ENCODE peak calls at places on chromosomes 1 and 21, in seven cellular contexts. C is HCT116, J is tibial nerve, G is GM20000, W is adrenal gland, Z is colonic mucosa, X is transverse colon. P is an unnamed sample.

GRCh38 chr21:36627242-36627641 is 71.7 kb upstream of the SIM2 start:
- DNase-seq in C (no peak), J (no peak), G (no peak), W (no peak), Z (no peak), X (no peak), P (no peak)

GRCh38 chr1:91842056-91842455 is 43.9 kb downstream of the TGFBR3 start:
- DNase-seq in C (no peak), J (no peak), G (no peak), W (no peak), Z (no peak), X (no peak), P (no peak)

GRCh38 chr1:184062640-184063280 is 11.2 kb downstream of the TSEN15 start:
- DNase-seq in C (no peak), J (no peak), G (no peak), W (no peak), Z (no peak), X (no peak), P (no peak)

GRCh38 chr1:12052997-12053686 is 10.0 kb upstream of the TNFRSF8 start:
- DNase-seq in C (no peak), J (no peak), G (no peak), W (peak; percentile 61), Z (no peak), X (no peak), P (no peak)

GRCh38 chr1:47477595-47478080 is 39.8 kb downstream of the FOXD2 start:
- DNase-seq in C (no peak), J (no peak), G (no peak), W (no peak), Z (peak; percentile 90), X (peak; percentile 75), P (no peak)

GRCh38 chr1:17564458-17565393 is 25.2 kb downstream of the ARHGEF10L start:
- DNase-seq in C (no peak), J (no peak), G (no peak), W (no peak), Z (peak; percentile 70), X (peak; percentile 70), P (no peak)

GRCh38 chr1:230610589-230610988 is 31.7 kb upstream of the COG2 start:
- DNase-seq in C (no peak), J (no peak), G (no peak), W (no peak), Z (no peak), X (no peak), P (no peak)

GRCh38 chr21:36989699-36990507 is 16.6 kb upstream of the RIPPLY3 start:
- DNase-seq in C (peak; percentile 81), J (peak; percentile 80), G (peak; percentile 98), W (peak; percentile 94), Z (peak; percentile 91), X (peak; percentile 95), P (peak; percentile 88)

GRCh38 chr1:9101510-9102146 is 27.3 kb downstream of the GPR157 start:
- DNase-seq in C (peak; percentile 19), J (peak; percentile 51), G (peak; percentile 78), W (peak; percentile 66), Z (peak; percentile 52), X (peak; percentile 52), P (peak; percentile 54)

GRCh38 chr21:25428537-25428936 is 178.7 kb downstream of the MRPL39 start:
- DNase-seq in C (no peak), J (no peak), G (no peak), W (no peak), Z (no peak), X (no peak), P (no peak)

GRCh38 chr1:9343269-9343668 is 50.6 kb downstream of the SPSB1 start:
- DNase-seq in C (no peak), J (no peak), G (no peak), W (no peak), Z (no peak), X (no peak), P (no peak)

GRCh38 chr1:230130172-230130944 is 63.3 kb downstream of the GALNT2 start:
- DNase-seq in C (no peak), J (no peak), G (no peak), W (no peak), Z (no peak), X (no peak), P (no peak)

GRCh38 chr1:96360036-96360795 is 361.4 kb upstream of the PTBP2 start:
- DNase-seq in C (no peak), J (no peak), G (no peak), W (no peak), Z (no peak), X (no peak), P (no peak)

GRCh38 chr1:35717911-35718476 is 690 bp downstream of the C1orf216 start:
- DNase-seq in C (peak; percentile 13), J (peak; percentile 56), G (no peak), W (peak; percentile 76), Z (peak; percentile 58), X (peak; percentile 45), P (no peak)

GRCh38 chr1:49297783-49298182 is 521.1 kb upstream of the BEND5 start:
- DNase-seq in C (no peak), J (no peak), G (no peak), W (no peak), Z (no peak), X (no peak), P (no peak)

GRCh38 chr1:32486463-32487113 is 21.7 kb downstream of the ZBTB8B start:
- DNase-seq in C (no peak), J (no peak), G (no peak), W (no peak), Z (no peak), X (peak; percentile 33), P (no peak)

DNA sequence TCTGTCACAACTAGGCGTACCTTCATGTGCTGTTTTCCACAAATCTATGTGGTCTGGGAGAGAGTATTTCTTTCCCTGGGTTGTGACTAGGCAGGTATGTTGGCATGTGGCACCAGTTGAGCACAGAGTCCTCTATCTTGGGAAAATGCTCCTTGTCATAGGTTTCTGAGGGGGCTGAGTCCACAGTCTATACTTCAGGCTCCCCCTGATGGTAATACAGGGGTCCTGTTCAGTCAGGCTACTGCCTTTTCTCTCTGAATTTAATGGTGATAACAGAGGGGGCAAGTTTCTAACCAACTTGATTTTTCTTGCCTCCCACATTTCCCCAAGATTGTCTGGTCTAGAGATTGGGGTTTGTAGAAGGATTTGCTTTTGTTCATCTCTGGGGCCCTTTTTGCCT is 35.8 kb downstream of the VANGL1 start:
- DNase-seq in C (no peak), J (no peak), G (peak; percentile 21), W (no peak), Z (no peak), X (no peak), P (no peak)
- TF ChIP-seq CTCF in C (no peak), J (no peak), G (no peak), W (no peak), Z (no peak), X (no peak), P (no peak)

GRCh38 chr21:45868086-45868485 is 113.5 kb upstream of the COL6A1 start:
- DNase-seq in C (no peak), J (no peak), G (no peak), W (no peak), Z (no peak), X (no peak), P (no peak)

GRCh38 chr21:45867671-45868081 is 113.9 kb upstream of the COL6A1 start:
- DNase-seq in C (no peak), J (no peak), G (no peak), W (peak; percentile 33), Z (no peak), X (no peak), P (no peak)

GRCh38 chr21:45866473-45867010 is 115.0 kb upstream of the COL6A1 start:
- DNase-seq in C (no peak), J (no peak), G (no peak), W (peak; percentile 24), Z (no peak), X (no peak), P (no peak)

GRCh38 chr21:45868488-45868887 is 113.1 kb upstream of the COL6A1 start:
- DNase-seq in C (no peak), J (no peak), G (no peak), W (no peak), Z (no peak), X (no peak), P (no peak)

GRCh38 chr21:45867041-45867630 is 114.4 kb upstream of the COL6A1 start:
- DNase-seq in C (no peak), J (no peak), G (no peak), W (peak; percentile 36), Z (no peak), X (no peak), P (no peak)
- TF ChIP-seq CTCF in C (no peak), J (no peak), G (no peak), W (no peak), Z (no peak), X (no peak), P (no peak)

DNA sequence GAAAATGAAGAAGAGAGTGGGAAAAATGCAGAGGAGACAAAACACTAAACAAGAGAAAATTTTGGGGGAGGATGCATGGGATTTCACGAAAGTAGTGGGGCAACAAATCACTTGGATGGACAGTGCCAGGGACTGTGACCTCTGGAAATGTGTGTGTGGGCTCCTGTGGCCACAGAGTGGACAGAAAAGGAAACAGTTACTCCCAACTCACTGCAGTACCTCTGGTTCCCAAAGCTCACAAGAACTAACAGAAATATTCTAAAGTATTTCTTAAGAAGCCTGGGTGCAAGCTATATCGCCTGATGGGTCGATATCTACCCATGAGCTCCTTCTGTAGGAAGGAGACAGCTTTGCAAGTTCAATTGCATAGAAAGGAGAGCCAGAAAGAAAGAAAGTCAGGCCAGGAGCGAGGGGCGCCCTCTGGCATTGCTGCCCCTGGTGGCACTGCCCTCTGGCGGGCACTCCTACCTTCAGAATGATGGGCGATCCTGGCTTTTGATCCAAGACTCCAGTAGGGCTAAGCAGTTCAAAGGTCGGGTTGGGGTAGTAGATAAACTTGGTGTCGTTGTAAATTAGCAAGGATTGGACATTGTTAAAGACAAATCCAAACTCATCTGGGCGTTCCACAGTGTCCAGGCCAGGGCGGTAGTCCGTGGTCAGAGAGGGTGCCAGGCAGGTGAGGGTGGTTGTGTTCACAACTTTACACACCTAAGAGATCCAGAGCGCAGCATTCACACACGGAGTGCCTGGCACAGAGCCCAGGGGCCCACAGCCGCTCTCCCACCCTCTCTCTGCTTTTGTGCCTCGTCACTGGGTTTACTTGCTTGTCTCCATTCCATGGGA is 134.7 kb upstream of the CD34 start:
- DNase-seq in C (peak; percentile 28), J (no peak), G (no peak), W (no peak), Z (peak; percentile 34), X (no peak), P (no peak)
- TF ChIP-seq CTCF in C (peak; percentile 95), J (no peak), G (no peak), W (no peak), Z (peak; percentile 26), X (peak; percentile 36), P (no peak)

DNA sequence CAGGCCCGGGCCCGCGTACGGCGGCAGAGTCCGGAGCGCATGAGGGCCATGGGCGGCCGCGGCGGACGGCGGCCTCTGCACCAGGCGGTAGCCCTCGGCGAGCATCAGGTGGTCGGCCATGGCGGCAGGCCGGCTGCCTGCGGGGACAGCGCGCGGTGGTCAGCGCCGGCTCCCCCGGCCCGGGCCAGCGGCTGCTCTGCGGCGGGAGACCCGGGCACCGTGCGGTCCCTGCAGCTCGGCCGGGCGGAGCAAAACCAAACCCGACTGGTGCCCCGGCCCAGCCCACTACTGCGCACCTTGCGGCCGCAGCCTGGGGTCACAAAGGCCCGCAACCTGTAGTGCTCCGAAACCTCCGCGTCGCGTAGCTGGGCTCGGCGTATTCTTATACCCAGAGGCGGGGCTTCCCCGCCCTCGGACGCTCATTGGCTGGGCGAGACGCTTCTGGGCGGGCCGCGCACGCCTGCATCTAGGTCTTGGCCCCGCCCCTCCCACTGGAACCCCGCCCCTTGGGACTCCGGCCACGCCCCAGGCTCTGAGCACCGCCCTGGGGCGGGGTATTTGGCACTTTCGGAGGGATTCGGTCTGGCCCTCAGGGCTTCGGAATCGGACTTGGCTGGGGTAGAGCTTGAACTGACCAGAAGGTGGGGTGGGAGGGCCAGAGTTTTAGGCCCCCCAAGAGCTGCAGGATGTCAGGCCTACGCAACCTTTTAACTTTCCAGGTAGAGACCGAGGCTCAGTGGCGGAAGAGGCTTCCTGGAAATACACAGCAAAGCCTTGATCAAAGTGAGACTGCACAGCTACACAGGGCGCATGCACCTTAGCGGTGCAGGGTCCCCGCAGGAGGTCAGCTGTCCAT is at the start of gene CITED4:
- DNase-seq in C (peak; percentile 91), J (peak; percentile 95), G (peak; percentile 99), W (peak; percentile 98), Z (peak; percentile 95), X (peak; percentile 95), P (peak; percentile 96)
- TF ChIP-seq CTCF in C (peak; percentile 78), J (no peak), G (no peak), W (no peak), Z (no peak), X (no peak), P (no peak)

P was measured in activated CD8-positive, alpha-beta T cell treated with anti-CD3 and anti-CD28 coated beads for 36 hours.